ENCODE peak calls at places on chromosomes 6 and 20, in ten cellular contexts. K is neural crest cell, Q is lung, H is astrocyte of the cerebellum, B is upper lobe of left lung, P is AG10803, W is AG04450, X is endothelial cell, I is PC-3, O is mammary epithelial cell. D is an unnamed sample.

GRCh38 chr6:43737272-43738081 is 32.5 kb upstream of the VEGFA start:
- DNase-seq in K (no peak), Q (no peak), H (no peak), B (peak), P (peak), W (peak), X (no peak), I (no peak), O (peak), D (no peak)

GRCh38 chr6:113182370-113183141 is 674.6 kb upstream of the MARCKS start:
- DNase-seq in K (no peak), Q (no peak), H (peak), B (no peak), P (peak), W (peak), X (no peak), I (peak), O (peak), D (no peak)

GRCh38 chr6:113645576-113645970 is 211.6 kb upstream of the MARCKS start:
- DNase-seq in K (no peak), Q (no peak), H (peak), B (no peak), P (peak), W (peak), X (no peak), I (peak), O (peak), D (no peak)

GRCh38 chr20:237479-237878 is 10.4 kb downstream of the DEFB129 start:
- DNase-seq in K (no peak), Q (peak), H (no peak), B (peak), P (no peak), W (no peak), X (no peak), I (no peak), O (no peak), D (no peak)

GRCh38 chr6:920512-920911 is 227.6 kb upstream of the EXOC2 start:
- DNase-seq in K (no peak), Q (no peak), H (no peak), B (no peak), P (no peak), W (no peak), X (no peak), I (no peak), O (no peak), D (no peak)

GRCh38 chr6:97626586-97627441 is 343.8 kb upstream of the MMS22L start:
- DNase-seq in K (no peak), Q (no peak), H (peak), B (no peak), P (peak), W (no peak), X (no peak), I (no peak), O (no peak), D (peak)

GRCh38 chr6:160221423-160221822 is 37.2 kb downstream of the SLC22A2 start:
- DNase-seq in K (no peak), Q (no peak), H (no peak), B (no peak), P (peak), W (no peak), X (no peak), I (peak), O (peak), D (no peak)

GRCh38 chr20:47353224-47353696 is 3.2 kb downstream of the ZMYND8 start:
- DNase-seq in K (no peak), Q (no peak), H (no peak), B (no peak), P (no peak), W (no peak), X (no peak), I (no peak), O (no peak), D (no peak)

GRCh38 chr6:37784585-37784967 is 35.0 kb upstream of the ZFAND3 start:
- DNase-seq in K (no peak), Q (no peak), H (no peak), B (no peak), P (no peak), W (no peak), X (no peak), I (no peak), O (no peak), D (no peak)

GRCh38 chr6:131226465-131226864 is 91.2 kb downstream of the AKAP7 start:
- DNase-seq in K (no peak), Q (no peak), H (no peak), B (no peak), P (no peak), W (no peak), X (no peak), I (no peak), O (no peak), D (no peak)

GRCh38 chr20:35264755-35265154 is 13.2 kb downstream of the MMP24OS start:
- DNase-seq in K (no peak), Q (no peak), H (no peak), B (peak), P (no peak), W (no peak), X (peak), I (peak), O (peak), D (no peak)

GRCh38 chr6:70371454-70372105 is 41.7 kb upstream of the FAM135A start:
- DNase-seq in K (no peak), Q (no peak), H (peak), B (no peak), P (peak), W (peak), X (no peak), I (peak), O (peak), D (no peak)

GRCh38 chr6:12291785-12292604 is 1.8 kb downstream of the EDN1 start:
- DNase-seq in K (no peak), Q (no peak), H (no peak), B (peak), P (peak), W (no peak), X (peak), I (peak), O (peak), D (no peak)

GRCh38 chr20:51034988-51035656 is 12.2 kb upstream of the KCNG1 start:
- DNase-seq in K (no peak), Q (no peak), H (no peak), B (no peak), P (no peak), W (no peak), X (no peak), I (no peak), O (no peak), D (no peak)

GRCh38 chr6:105692630-105693212 is 289.8 kb upstream of the PREP start:
- DNase-seq in K (no peak), Q (no peak), H (no peak), B (no peak), P (no peak), W (no peak), X (no peak), I (no peak), O (no peak), D (no peak)

GRCh38 chr6:39925191-39925930 is 8.9 kb downstream of the MOCS1 start:
- DNase-seq in K (no peak), Q (no peak), H (no peak), B (peak), P (no peak), W (no peak), X (no peak), I (no peak), O (no peak), D (no peak)

GRCh38 chr20:63189322-63189642 is 26.6 kb downstream of the YTHDF1 start:
- DNase-seq in K (no peak), Q (no peak), H (no peak), B (no peak), P (no peak), W (no peak), X (no peak), I (no peak), O (no peak), D (no peak)

GRCh38 chr6:88492824-88493223 is 326.7 kb upstream of the CNR1 start:
- DNase-seq in K (no peak), Q (no peak), H (peak), B (no peak), P (peak), W (no peak), X (no peak), I (peak), O (no peak), D (no peak)

GRCh38 chr20:13419445-13419844 is 198.4 kb downstream of the ISM1 start:
- DNase-seq in K (no peak), Q (no peak), H (no peak), B (no peak), P (no peak), W (no peak), X (no peak), I (no peak), O (no peak), D (no peak)

GRCh38 chr20:48959902-48960550 is 38.5 kb downstream of the ARFGEF2 start:
- DNase-seq in K (no peak), Q (no peak), H (no peak), B (no peak), P (no peak), W (no peak), X (no peak), I (peak), O (peak), D (no peak)

GRCh38 chr20:34942301-34942700 is 13.3 kb downstream of the GSS start:
- DNase-seq in K (no peak), Q (no peak), H (no peak), B (no peak), P (no peak), W (no peak), X (no peak), I (no peak), O (no peak), D (no peak)

GRCh38 chr20:49646528-49646927 is 67.2 kb downstream of the B4GALT5 start:
- DNase-seq in K (no peak), Q (no peak), H (no peak), B (no peak), P (no peak), W (no peak), X (no peak), I (no peak), O (no peak), D (no peak)

GRCh38 chr6:128507337-128508310 is 12.8 kb downstream of the PTPRK start:
- DNase-seq in K (no peak), Q (no peak), H (no peak), B (no peak), P (peak), W (no peak), X (no peak), I (peak), O (peak), D (no peak)

GRCh38 chr6:126876446-126876845 is 242.0 kb upstream of the RSPO3 start:
- DNase-seq in K (no peak), Q (no peak), H (no peak), B (no peak), P (no peak), W (no peak), X (no peak), I (no peak), O (peak), D (no peak)

GRCh38 chr20:63706852-63707557 is 771 bp downstream of the ARFRP1 start:
- DNase-seq in K (no peak), Q (peak), H (no peak), B (peak), P (peak), W (no peak), X (peak), I (peak), O (peak), D (peak)

GRCh38 chr6:169253745-169254238 is at the start of gene THBS2:
- DNase-seq in K (no peak), Q (no peak), H (peak), B (no peak), P (peak), W (peak), X (peak), I (no peak), O (no peak), D (no peak)

GRCh38 chr6:134195985-134196384 is 121.9 kb downstream of the SGK1 start:
- DNase-seq in K (no peak), Q (no peak), H (no peak), B (no peak), P (no peak), W (no peak), X (no peak), I (no peak), O (no peak), D (no peak)

DNA sequence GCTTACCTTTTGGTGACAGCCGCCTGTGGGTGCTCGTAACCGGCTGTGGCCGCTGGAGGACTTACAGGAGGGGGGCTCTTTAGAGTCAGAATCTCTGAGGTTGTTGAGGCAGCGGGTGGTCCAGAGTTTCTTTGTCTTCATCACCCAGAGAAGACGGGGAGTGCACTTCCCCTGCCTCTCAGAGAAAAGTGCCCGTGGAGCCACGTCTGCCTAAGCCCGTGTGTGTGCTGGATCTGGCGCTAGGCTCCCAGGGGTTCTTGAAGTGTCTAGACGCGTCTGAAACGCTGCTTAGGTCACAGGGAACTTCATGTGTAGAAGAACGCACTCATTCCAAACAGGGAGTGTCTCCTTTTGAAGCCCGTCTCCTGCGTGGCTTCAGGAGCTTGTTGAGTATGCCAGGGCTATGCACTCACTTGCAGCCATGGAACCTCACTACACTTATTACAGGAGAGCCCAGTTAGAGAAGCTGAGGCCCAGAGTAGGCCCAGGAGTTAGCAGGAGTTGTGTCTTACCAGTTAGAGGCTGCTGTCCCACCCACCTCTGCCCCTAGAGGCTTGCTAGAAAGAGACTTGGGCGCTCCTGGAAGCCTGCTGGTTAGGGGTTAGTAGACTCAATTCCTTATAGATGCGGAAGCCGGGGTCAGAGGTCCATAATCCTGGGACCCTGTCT is 1.3 kb downstream of the LSM14B start:
- DNase-seq in K (no peak), Q (peak), H (no peak), B (peak), P (peak), W (no peak), X (no peak), I (no peak), O (peak), D (no peak)
- TF ChIP-seq CTCF in K (no peak), Q (no peak), H (no peak), B (no peak), P (peak), W (peak), X (no peak), I (peak), O (no peak), D (no peak)

DNA sequence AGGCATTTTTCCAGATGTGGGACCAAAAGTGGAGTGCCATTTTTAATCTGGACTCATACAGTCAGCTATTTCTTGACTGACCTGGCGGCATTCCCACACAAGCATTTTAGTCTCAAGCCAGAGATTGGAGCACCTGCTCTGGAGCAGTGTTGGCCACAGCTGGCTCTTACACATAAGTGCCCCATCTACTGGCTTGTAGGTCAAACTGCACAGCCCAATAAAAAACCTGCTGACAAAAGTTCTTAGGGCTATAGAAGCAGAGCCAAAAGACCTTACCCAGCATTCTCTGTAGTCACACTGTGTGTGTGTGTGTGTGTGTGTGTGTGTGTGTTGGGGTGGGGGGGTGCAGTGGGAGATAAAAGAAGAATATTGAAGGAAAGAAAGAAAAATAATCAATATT is 38.6 kb upstream of the SENP6 start:
- DNase-seq in K (no peak), Q (no peak), H (no peak), B (peak), P (peak), W (no peak), X (no peak), I (peak), O (peak), D (no peak)
- TF ChIP-seq CTCF in K (peak), Q (no peak), H (peak), B (peak), P (peak), W (peak), X (peak), I (peak), O (peak), D (no peak)

GRCh38 chr6:33441457-33441856 is 12.9 kb upstream of the ZBTB9 start:
- DNase-seq in K (no peak), Q (no peak), H (no peak), B (no peak), P (no peak), W (no peak), X (no peak), I (no peak), O (no peak), D (no peak)

GRCh38 chr6:33437666-33438065 is 16.7 kb upstream of the ZBTB9 start:
- DNase-seq in K (no peak), Q (no peak), H (no peak), B (no peak), P (no peak), W (no peak), X (no peak), I (no peak), O (no peak), D (no peak)

GRCh38 chr6:33439956-33440648 is 14.3 kb upstream of the ZBTB9 start:
- DNase-seq in K (no peak), Q (no peak), H (no peak), B (no peak), P (no peak), W (no peak), X (no peak), I (no peak), O (no peak), D (no peak)

GRCh38 chr6:33440649-33441309 is 13.6 kb upstream of the ZBTB9 start:
- DNase-seq in K (no peak), Q (no peak), H (no peak), B (no peak), P (no peak), W (no peak), X (no peak), I (no peak), O (no peak), D (no peak)

GRCh38 chr6:33438978-33439594 is 15.3 kb upstream of the ZBTB9 start:
- DNase-seq in K (no peak), Q (no peak), H (no peak), B (no peak), P (no peak), W (no peak), X (no peak), I (no peak), O (no peak), D (no peak)
- TF ChIP-seq CTCF in K (no peak), Q (no peak), H (no peak), B (no peak), P (no peak), W (no peak), X (no peak), I (no peak), O (no peak), D (no peak)

GRCh38 chr20:2631228-2631627 is 21.2 kb upstream of the NOP56 start:
- DNase-seq in K (no peak), Q (no peak), H (no peak), B (no peak), P (no peak), W (no peak), X (no peak), I (peak), O (peak), D (no peak)
- TF ChIP-seq CTCF in K (no peak), Q (no peak), H (no peak), B (no peak), P (no peak), W (no peak), X (no peak), I (peak), O (no peak), D (no peak)

D was measured in mesothelial cell of epicardium.